ENCODE peak calls at places on chromosomes 1 and 21, in six cellular contexts. One of them, this sample, is unnamed.

GRCh38 chr1:23664837-23665795 is 26.5 kb upstream of the RPL11 start:
- DNase-seq in H9: no peak
- DNase-seq in mesenchymal stem cell: peak
- DNase-seq in H1: no peak
- DNase-seq in IMR-90: no peak
- DNase-seq in trophoblast cell: peak
- DNase-seq in this sample: no peak

GRCh38 chr1:44390277-44390676 is 14.8 kb upstream of the RNF220 start:
- DNase-seq in H9: no peak
- DNase-seq in mesenchymal stem cell: peak
- DNase-seq in H1: no peak
- DNase-seq in IMR-90: peak
- DNase-seq in trophoblast cell: peak
- DNase-seq in this sample: no peak

GRCh38 chr1:1246601-1247340 is at the start of gene C1QTNF12:
- DNase-seq in H9: no peak
- DNase-seq in mesenchymal stem cell: no peak
- DNase-seq in H1: no peak
- DNase-seq in IMR-90: no peak
- DNase-seq in trophoblast cell: no peak
- DNase-seq in this sample: no peak

GRCh38 chr1:167489581-167490340 is 28.6 kb downstream of the CD247 start:
- DNase-seq in H9: peak
- DNase-seq in mesenchymal stem cell: no peak
- DNase-seq in H1: peak
- DNase-seq in IMR-90: no peak
- DNase-seq in trophoblast cell: no peak
- DNase-seq in this sample: peak

GRCh38 chr1:155761746-155762400 is 73.0 kb downstream of the DAP3 start:
- DNase-seq in H9: no peak
- DNase-seq in mesenchymal stem cell: no peak
- DNase-seq in H1: no peak
- DNase-seq in IMR-90: no peak
- DNase-seq in trophoblast cell: no peak
- DNase-seq in this sample: no peak

GRCh38 chr1:33872275-33872674 is 8.4 kb downstream of the HMGB4 start:
- DNase-seq in H9: no peak
- DNase-seq in mesenchymal stem cell: no peak
- DNase-seq in H1: no peak
- DNase-seq in IMR-90: no peak
- DNase-seq in trophoblast cell: no peak
- DNase-seq in this sample: peak

GRCh38 chr1:111463029-111463683 is 10.6 kb upstream of the C1orf162 start:
- DNase-seq in H9: no peak
- DNase-seq in mesenchymal stem cell: peak
- DNase-seq in H1: no peak
- DNase-seq in IMR-90: peak
- DNase-seq in trophoblast cell: no peak
- DNase-seq in this sample: no peak

GRCh38 chr1:218850367-218850766 is 323.3 kb upstream of the LYPLAL1 start:
- DNase-seq in H9: no peak
- DNase-seq in mesenchymal stem cell: peak
- DNase-seq in H1: no peak
- DNase-seq in IMR-90: peak
- DNase-seq in trophoblast cell: no peak
- DNase-seq in this sample: no peak

GRCh38 chr21:39542736-39543135 is 70.0 kb upstream of the B3GALT5 start:
- DNase-seq in H9: no peak
- DNase-seq in mesenchymal stem cell: no peak
- DNase-seq in H1: no peak
- DNase-seq in IMR-90: no peak
- DNase-seq in trophoblast cell: no peak
- DNase-seq in this sample: no peak

GRCh38 chr1:85566890-85567289 is 13.7 kb upstream of the CCN1 start:
- DNase-seq in H9: no peak
- DNase-seq in mesenchymal stem cell: no peak
- DNase-seq in H1: no peak
- DNase-seq in IMR-90: peak
- DNase-seq in trophoblast cell: no peak
- DNase-seq in this sample: no peak

GRCh38 chr1:108644984-108645383 is 15.9 kb downstream of the HENMT1 start:
- DNase-seq in H9: no peak
- DNase-seq in mesenchymal stem cell: no peak
- DNase-seq in H1: no peak
- DNase-seq in IMR-90: no peak
- DNase-seq in trophoblast cell: no peak
- DNase-seq in this sample: no peak

GRCh38 chr1:54996359-54996868 is 2.3 kb upstream of the BSND start:
- DNase-seq in H9: peak
- DNase-seq in mesenchymal stem cell: peak
- DNase-seq in H1: peak
- DNase-seq in IMR-90: peak
- DNase-seq in trophoblast cell: peak
- DNase-seq in this sample: peak

GRCh38 chr1:22108343-22109135 is 34.4 kb downstream of the WNT4 start:
- DNase-seq in H9: no peak
- DNase-seq in mesenchymal stem cell: no peak
- DNase-seq in H1: no peak
- DNase-seq in IMR-90: no peak
- DNase-seq in trophoblast cell: no peak
- DNase-seq in this sample: no peak

GRCh38 chr1:175922254-175922881 is 179.0 kb upstream of the TNR start:
- DNase-seq in H9: peak
- DNase-seq in mesenchymal stem cell: peak
- DNase-seq in H1: peak
- DNase-seq in IMR-90: no peak
- DNase-seq in trophoblast cell: no peak
- DNase-seq in this sample: no peak

GRCh38 chr21:44529503-44530125 is 10.4 kb downstream of the KRTAP10-1 start:
- DNase-seq in H9: peak
- DNase-seq in mesenchymal stem cell: no peak
- DNase-seq in H1: no peak
- DNase-seq in IMR-90: no peak
- DNase-seq in trophoblast cell: no peak
- DNase-seq in this sample: no peak

GRCh38 chr1:154352581-154353459 is 27.5 kb downstream of the ATP8B2 start:
- DNase-seq in H9: peak
- DNase-seq in mesenchymal stem cell: peak
- DNase-seq in H1: no peak
- DNase-seq in IMR-90: peak
- DNase-seq in trophoblast cell: peak
- DNase-seq in this sample: peak

GRCh38 chr1:205227584-205228006 is at the start of gene TMCC2:
- DNase-seq in H9: peak
- DNase-seq in mesenchymal stem cell: peak
- DNase-seq in H1: peak
- DNase-seq in IMR-90: peak
- DNase-seq in trophoblast cell: peak
- DNase-seq in this sample: peak

DNA sequence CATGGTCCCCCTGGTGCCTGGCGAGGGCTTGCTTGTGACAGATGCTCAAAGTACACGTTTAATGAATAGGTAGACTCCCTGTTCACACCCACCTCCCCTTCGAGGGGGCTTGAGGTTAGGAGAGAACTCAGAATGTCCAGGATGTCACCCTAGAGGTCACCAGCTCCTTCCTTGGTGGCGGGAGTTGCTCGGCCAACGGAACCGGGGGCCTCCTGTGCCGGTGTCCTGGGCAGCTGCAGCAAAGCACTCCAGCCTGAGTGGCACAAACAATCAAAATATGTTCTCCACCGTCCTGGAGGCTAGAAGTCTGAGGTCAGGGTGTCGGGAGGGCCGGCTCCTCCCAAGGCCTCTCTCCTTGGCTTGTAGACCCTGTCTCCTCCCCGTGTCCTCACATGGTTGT is 71.0 kb downstream of the AJAP1 start:
- DNase-seq in H9: no peak
- DNase-seq in mesenchymal stem cell: no peak
- DNase-seq in H1: no peak
- DNase-seq in IMR-90: no peak
- DNase-seq in trophoblast cell: no peak
- DNase-seq in this sample: no peak
- H3K14ac ChIP-seq in H9: no peak
- H3K14ac ChIP-seq in mesenchymal stem cell: no peak
- H3K14ac ChIP-seq in H1: no peak
- H3K14ac ChIP-seq in IMR-90: no peak
- H3K14ac ChIP-seq in trophoblast cell: no peak
- H3K14ac ChIP-seq in this sample: no peak

GRCh38 chr1:46302091-46303037 is 1.1 kb downstream of the LRRC41 start:
- DNase-seq in H9: peak
- DNase-seq in mesenchymal stem cell: peak
- DNase-seq in H1: no peak
- DNase-seq in IMR-90: peak
- DNase-seq in trophoblast cell: peak
- DNase-seq in this sample: peak
- H4K8ac ChIP-seq in H9: no peak
- H4K8ac ChIP-seq in mesenchymal stem cell: peak
- H4K8ac ChIP-seq in H1: peak
- H4K8ac ChIP-seq in IMR-90: peak
- H4K8ac ChIP-seq in trophoblast cell: peak
- H4K8ac ChIP-seq in this sample: no peak

DNA sequence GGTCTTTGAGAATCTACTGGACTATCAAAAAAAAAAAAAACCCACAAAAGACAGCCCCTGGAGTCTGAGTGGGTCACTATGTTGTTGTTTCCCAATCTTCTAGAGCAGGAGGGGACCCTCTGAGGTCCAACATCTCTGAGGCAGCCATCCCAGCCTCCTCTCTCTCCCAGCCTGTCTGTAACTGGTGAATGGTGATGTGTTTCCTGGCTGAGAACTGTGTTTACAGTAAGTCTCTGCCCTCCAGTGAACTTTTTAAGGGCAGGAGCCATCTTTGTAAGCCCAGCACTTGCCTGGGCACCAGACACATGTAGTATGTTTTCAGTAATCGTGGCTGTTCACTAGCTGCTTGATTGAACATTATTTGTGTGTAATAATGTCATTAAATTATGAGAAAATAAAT is 85.7 kb downstream of the SPATA46 start:
- DNase-seq in H9: no peak
- DNase-seq in mesenchymal stem cell: no peak
- DNase-seq in H1: no peak
- DNase-seq in IMR-90: no peak
- DNase-seq in trophoblast cell: no peak
- DNase-seq in this sample: no peak
- H3K14ac ChIP-seq in H9: no peak
- H3K14ac ChIP-seq in mesenchymal stem cell: no peak
- H3K14ac ChIP-seq in H1: no peak
- H3K14ac ChIP-seq in IMR-90: no peak
- H3K14ac ChIP-seq in trophoblast cell: no peak
- H3K14ac ChIP-seq in this sample: no peak

GRCh38 chr1:64966158-64966963 is at the start of gene JAK1:
- DNase-seq in H9: peak
- DNase-seq in mesenchymal stem cell: peak
- DNase-seq in H1: peak
- DNase-seq in IMR-90: peak
- DNase-seq in trophoblast cell: peak
- DNase-seq in this sample: peak
- H4K8ac ChIP-seq in H9: no peak
- H4K8ac ChIP-seq in mesenchymal stem cell: peak
- H4K8ac ChIP-seq in H1: peak
- H4K8ac ChIP-seq in IMR-90: peak
- H4K8ac ChIP-seq in trophoblast cell: peak
- H4K8ac ChIP-seq in this sample: no peak

DNA sequence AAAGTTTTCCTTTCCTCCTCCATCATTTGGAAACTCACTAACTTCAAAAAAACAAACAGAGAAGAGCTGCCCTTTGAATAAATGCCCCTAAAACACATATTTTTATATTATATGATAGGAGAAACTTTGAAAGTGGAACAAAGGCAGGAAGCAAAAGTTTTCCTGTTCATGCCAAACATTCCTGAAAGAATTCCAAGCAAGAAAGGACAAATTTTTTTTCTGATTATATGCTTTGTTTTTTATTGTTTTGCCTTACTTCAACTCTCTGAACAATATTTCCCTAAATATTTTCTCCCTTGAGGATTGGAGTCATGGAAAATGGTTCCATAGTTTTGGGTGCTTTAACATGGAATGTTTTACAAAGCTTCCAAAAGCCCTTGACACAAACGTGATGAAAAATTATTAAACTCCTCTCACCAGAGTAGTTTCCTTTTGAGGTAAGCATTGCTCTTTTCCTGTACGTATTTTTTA is 638.5 kb upstream of the CAMK1G start:
- DNase-seq in H9: no peak
- DNase-seq in mesenchymal stem cell: no peak
- DNase-seq in H1: no peak
- DNase-seq in IMR-90: no peak
- DNase-seq in trophoblast cell: no peak
- DNase-seq in this sample: no peak
- H3K14ac ChIP-seq in H9: no peak
- H3K14ac ChIP-seq in mesenchymal stem cell: no peak
- H3K14ac ChIP-seq in H1: no peak
- H3K14ac ChIP-seq in IMR-90: no peak
- H3K14ac ChIP-seq in trophoblast cell: no peak
- H3K14ac ChIP-seq in this sample: no peak

GRCh38 chr1:202146279-202146678 is 1.7 kb upstream of the ARL8A start:
- DNase-seq in H9: no peak
- DNase-seq in mesenchymal stem cell: no peak
- DNase-seq in H1: no peak
- DNase-seq in IMR-90: no peak
- DNase-seq in trophoblast cell: no peak
- DNase-seq in this sample: no peak

GRCh38 chr1:202143011-202143767 is 1.3 kb downstream of the ARL8A start:
- DNase-seq in H9: no peak
- DNase-seq in mesenchymal stem cell: peak
- DNase-seq in H1: no peak
- DNase-seq in IMR-90: no peak
- DNase-seq in trophoblast cell: peak
- DNase-seq in this sample: no peak

GRCh38 chr1:202143768-202144509 is 598 bp downstream of the ARL8A start:
- DNase-seq in H9: peak
- DNase-seq in mesenchymal stem cell: peak
- DNase-seq in H1: no peak
- DNase-seq in IMR-90: no peak
- DNase-seq in trophoblast cell: no peak
- DNase-seq in this sample: no peak

GRCh38 chr1:202145325-202146140 is 996 bp upstream of the ARL8A start:
- DNase-seq in H9: no peak
- DNase-seq in mesenchymal stem cell: no peak
- DNase-seq in H1: no peak
- DNase-seq in IMR-90: no peak
- DNase-seq in trophoblast cell: no peak
- DNase-seq in this sample: no peak

DNA sequence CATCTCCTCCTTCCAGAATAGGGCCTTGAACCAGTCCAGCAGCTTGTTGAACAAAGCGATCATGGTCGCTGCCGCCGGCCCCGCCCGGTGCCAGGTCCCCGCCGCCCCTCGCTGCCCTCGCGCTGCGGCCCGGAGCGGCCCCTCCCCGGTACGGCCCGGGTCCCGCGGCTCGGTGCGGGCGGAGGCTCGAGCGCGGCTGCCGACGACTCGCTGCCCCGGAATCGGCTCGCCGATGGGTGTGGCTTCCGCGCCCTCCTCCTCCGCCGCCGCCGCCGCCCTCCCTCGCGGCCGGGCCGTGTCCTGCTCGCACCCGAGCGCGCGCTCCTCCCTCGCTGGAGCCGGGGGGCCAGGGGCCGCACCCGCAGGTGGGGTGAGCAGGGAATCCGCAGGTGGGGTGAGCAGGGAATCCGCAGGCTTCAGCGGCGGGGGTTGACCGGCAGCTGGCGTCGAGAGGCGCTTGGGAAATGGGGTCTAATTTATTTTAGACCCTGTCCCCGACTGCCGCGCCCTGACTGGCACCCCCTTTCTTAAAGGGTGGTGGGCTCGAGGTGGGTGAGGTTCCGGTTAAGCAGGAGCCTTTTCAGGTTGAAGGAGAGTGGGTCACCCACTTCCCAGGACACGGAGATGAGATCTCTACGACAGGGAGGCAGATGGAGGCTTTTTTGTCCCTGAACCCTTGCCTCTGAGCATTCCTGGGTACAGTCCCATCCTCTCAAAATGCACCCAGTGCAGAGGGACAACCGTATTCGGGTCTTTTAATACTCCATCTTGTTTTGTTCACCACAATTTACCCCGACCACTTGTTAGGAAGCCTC is at the start of gene ARL8A:
- DNase-seq in H9: no peak
- DNase-seq in mesenchymal stem cell: peak
- DNase-seq in H1: no peak
- DNase-seq in IMR-90: peak
- DNase-seq in trophoblast cell: peak
- DNase-seq in this sample: no peak
- H4K8ac ChIP-seq in H9: no peak
- H4K8ac ChIP-seq in mesenchymal stem cell: peak
- H4K8ac ChIP-seq in H1: peak
- H4K8ac ChIP-seq in IMR-90: peak
- H4K8ac ChIP-seq in trophoblast cell: peak
- H4K8ac ChIP-seq in this sample: no peak

This sample was measured in neuronal stem cell.